ENCODE peak calls at places on chromosomes 7 and 10, in four cellular contexts. Y, Q, C and K are unnamed samples.

GRCh38 chr10:99975942-99976809 is 33.6 kb downstream of the DNMBP start:
- DNase-seq in Y (no peak), Q (peak), C (no peak), K (no peak)

GRCh38 chr7:139673230-139673629 is 104.6 kb downstream of the HIPK2 start:
- DNase-seq in Y (peak), Q (no peak), C (no peak), K (peak)

GRCh38 chr7:19939746-19940145 is 166.3 kb upstream of the TMEM196 start:
- DNase-seq in Y (no peak), Q (no peak), C (no peak), K (no peak)

GRCh38 chr10:117071293-117072050 is 66.5 kb upstream of the SHTN1 start:
- DNase-seq in Y (no peak), Q (no peak), C (no peak), K (no peak)

GRCh38 chr10:18886102-18886501 is 162.5 kb upstream of the MALRD1 start:
- DNase-seq in Y (no peak), Q (no peak), C (no peak), K (no peak)

GRCh38 chr10:34473174-34474059 is 341.7 kb downstream of the PARD3 start:
- DNase-seq in Y (no peak), Q (no peak), C (no peak), K (no peak)

GRCh38 chr10:93150289-93150688 is 76.6 kb downstream of the CYP26A1 start:
- DNase-seq in Y (no peak), Q (no peak), C (no peak), K (peak)

GRCh38 chr10:16896993-16897392 is 79.8 kb upstream of the RSU1 start:
- DNase-seq in Y (no peak), Q (no peak), C (no peak), K (no peak)

GRCh38 chr10:113697595-113697994 is 17.9 kb downstream of the CASP7 start:
- DNase-seq in Y (no peak), Q (no peak), C (no peak), K (no peak)

GRCh38 chr7:28192786-28193581 is 12.4 kb upstream of the JAZF1 start:
- DNase-seq in Y (no peak), Q (no peak), C (no peak), K (no peak)

GRCh38 chr7:36047254-36047653 is 105.8 kb upstream of the EEPD1 start:
- DNase-seq in Y (no peak), Q (no peak), C (no peak), K (no peak)

GRCh38 chr7:81273601-81274397 is 354.9 kb upstream of the SEMA3C start:
- DNase-seq in Y (no peak), Q (no peak), C (no peak), K (no peak)